ENCODE peak calls at places on chromosomes 11 and 22, in four cellular contexts. One of them, this sample, is unnamed.

GRCh38 chr11:132260636-132261035 is 890.2 kb downstream of the NTM start:
- DNase-seq in spleen: no peak
- DNase-seq in pancreas: no peak
- DNase-seq in HL-60: no peak
- DNase-seq in this sample: no peak

GRCh38 chr22:36329217-36330078 is 58.3 kb downstream of the MYH9 start:
- DNase-seq in spleen: peak; percentile 78
- DNase-seq in HL-60: peak; percentile 81
- DNase-seq in pancreas: peak; percentile 64
- DNase-seq in this sample: peak; percentile 65

GRCh38 chr11:1854132-1854948 is 1.5 kb downstream of the LSP1 start:
- DNase-seq in pancreas: no peak
- DNase-seq in spleen: peak; percentile 88
- DNase-seq in HL-60: no peak
- DNase-seq in this sample: no peak

GRCh38 chr11:77517226-77517625 is 43.3 kb upstream of the PAK1 start:
- DNase-seq in pancreas: no peak
- DNase-seq in HL-60: no peak
- DNase-seq in spleen: no peak
- DNase-seq in this sample: no peak

GRCh38 chr22:28316014-28316413 is 363.6 kb downstream of the TTC28 start:
- DNase-seq in spleen: no peak
- DNase-seq in HL-60: no peak
- DNase-seq in pancreas: no peak
- DNase-seq in this sample: no peak

GRCh38 chr11:122319842-122320555 is 204.0 kb upstream of the BLID start:
- DNase-seq in HL-60: no peak
- DNase-seq in spleen: no peak
- DNase-seq in pancreas: no peak
- DNase-seq in this sample: peak; percentile 15

GRCh38 chr11:111707039-111707690 is 59.0 kb downstream of the PPP2R1B start:
- DNase-seq in pancreas: peak; percentile 46
- DNase-seq in HL-60: no peak
- DNase-seq in spleen: no peak
- DNase-seq in this sample: peak; percentile 69

GRCh38 chr11:118819687-118820086 is 28.7 kb upstream of the DDX6 start:
- DNase-seq in pancreas: no peak
- DNase-seq in spleen: no peak
- DNase-seq in HL-60: no peak
- DNase-seq in this sample: no peak

GRCh38 chr11:132008872-132009271 is 638.5 kb downstream of the NTM start:
- DNase-seq in HL-60: no peak
- DNase-seq in pancreas: no peak
- DNase-seq in spleen: no peak
- DNase-seq in this sample: no peak

GRCh38 chr11:79159657-79160450 is 281.0 kb downstream of the TENM4 start:
- DNase-seq in pancreas: no peak
- DNase-seq in HL-60: no peak
- DNase-seq in spleen: no peak
- DNase-seq in this sample: no peak

GRCh38 chr11:68021167-68021787 is 9.2 kb upstream of the NDUFS8 start:
- DNase-seq in spleen: no peak
- DNase-seq in HL-60: no peak
- DNase-seq in pancreas: peak; percentile 55
- DNase-seq in this sample: no peak

GRCh38 chr11:117376517-117376916 is 48.9 kb downstream of the CEP164 start:
- DNase-seq in pancreas: no peak
- DNase-seq in spleen: no peak
- DNase-seq in HL-60: no peak
- DNase-seq in this sample: no peak

GRCh38 chr11:13019313-13019712 is 10.2 kb downstream of the RASSF10 start:
- DNase-seq in HL-60: no peak
- DNase-seq in spleen: no peak
- DNase-seq in pancreas: no peak
- DNase-seq in this sample: no peak

GRCh38 chr11:117333921-117334320 is 6.3 kb downstream of the CEP164 start:
- DNase-seq in pancreas: no peak
- DNase-seq in HL-60: no peak
- DNase-seq in spleen: no peak
- DNase-seq in this sample: no peak

GRCh38 chr11:79845002-79845709 is 404.3 kb upstream of the TENM4 start:
- DNase-seq in spleen: no peak
- DNase-seq in pancreas: no peak
- DNase-seq in HL-60: no peak
- DNase-seq in this sample: no peak

GRCh38 chr11:1690167-1691026 is 6.6 kb upstream of the KRTAP5-6 start:
- DNase-seq in pancreas: no peak
- DNase-seq in HL-60: no peak
- DNase-seq in spleen: no peak
- DNase-seq in this sample: no peak

GRCh38 chr22:39690901-39691620 is 120.5 kb downstream of the CACNA1I start:
- DNase-seq in HL-60: no peak
- DNase-seq in pancreas: no peak
- DNase-seq in spleen: no peak
- DNase-seq in this sample: peak; percentile 38

GRCh38 chr22:39985383-39986045 is 9.2 kb upstream of the FAM83F start:
- DNase-seq in HL-60: no peak
- DNase-seq in pancreas: no peak
- DNase-seq in spleen: no peak
- DNase-seq in this sample: no peak

GRCh38 chr11:17314232-17314547 is 37.4 kb upstream of the NCR3LG1 start:
- DNase-seq in HL-60: no peak
- DNase-seq in spleen: no peak
- DNase-seq in pancreas: no peak
- DNase-seq in this sample: peak; percentile 49

GRCh38 chr11:22711212-22711770 is 44.9 kb downstream of the GAS2 start:
- DNase-seq in HL-60: no peak
- DNase-seq in spleen: no peak
- DNase-seq in pancreas: no peak
- DNase-seq in this sample: no peak

GRCh38 chr11:93541884-93542752 is 1.1 kb downstream of the SMCO4 start:
- DNase-seq in spleen: peak; percentile 89
- DNase-seq in pancreas: peak; percentile 42
- DNase-seq in HL-60: peak; percentile 41
- DNase-seq in this sample: peak; percentile 68

GRCh38 chr22:17077255-17077654 is 7.5 kb upstream of the IL17RA start:
- DNase-seq in HL-60: no peak
- DNase-seq in spleen: no peak
- DNase-seq in pancreas: no peak
- DNase-seq in this sample: no peak

GRCh38 chr11:118699508-118700220 is 20.2 kb upstream of the TREH start:
- DNase-seq in pancreas: no peak
- DNase-seq in spleen: no peak
- DNase-seq in HL-60: no peak
- DNase-seq in this sample: no peak

GRCh38 chr11:113415343-113415742 is 27.8 kb downstream of the ANKK1 start:
- DNase-seq in HL-60: no peak
- DNase-seq in spleen: peak; percentile 58
- DNase-seq in pancreas: no peak
- DNase-seq in this sample: no peak

GRCh38 chr11:126731526-126731925 is 269.0 kb downstream of the KIRREL3 start:
- DNase-seq in HL-60: no peak
- DNase-seq in pancreas: no peak
- DNase-seq in spleen: no peak
- DNase-seq in this sample: no peak

GRCh38 chr11:128297111-128297651 is 290.2 kb downstream of the ETS1 start:
- DNase-seq in pancreas: no peak
- DNase-seq in spleen: no peak
- DNase-seq in HL-60: no peak
- DNase-seq in this sample: no peak

DNA sequence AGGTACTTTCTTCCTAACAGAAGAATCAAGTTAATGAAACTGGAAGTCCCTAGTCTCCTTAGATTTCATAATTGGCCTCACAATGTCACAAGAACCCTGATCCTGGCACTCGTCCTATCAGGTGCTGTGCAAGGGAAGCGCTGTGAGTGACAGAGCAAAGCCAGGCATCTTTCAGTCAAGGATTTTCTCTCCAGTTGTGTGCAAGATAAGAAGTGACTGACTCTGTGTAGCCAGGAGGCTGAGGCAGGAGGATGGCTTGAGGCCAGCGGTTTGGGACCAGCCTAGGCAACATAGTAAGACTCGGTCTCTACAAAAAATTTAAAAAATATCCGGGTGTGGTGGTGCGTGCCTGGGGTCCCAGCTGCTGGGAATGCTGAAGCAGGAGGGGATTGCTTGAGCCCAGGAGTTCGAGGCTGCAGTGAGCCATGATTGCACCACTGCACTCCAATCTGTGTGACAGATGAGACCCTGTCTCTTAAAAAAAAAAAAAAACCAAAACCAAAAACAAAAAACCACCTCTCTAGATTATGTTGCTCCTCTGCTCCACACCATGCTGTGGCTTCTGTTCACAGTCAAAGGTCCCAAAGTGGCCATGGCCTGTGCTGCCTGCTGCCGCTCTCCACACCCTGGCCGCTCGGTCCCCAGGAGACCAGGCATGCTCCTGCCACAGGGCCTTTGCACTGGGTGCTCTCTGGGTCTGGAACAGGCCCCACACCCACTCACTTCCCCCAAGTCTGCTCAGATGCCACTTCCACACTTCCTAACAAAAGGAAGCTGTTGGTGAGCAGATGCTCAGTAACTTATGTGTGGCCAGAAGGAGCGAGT is 54.2 kb upstream of the CLDN5 start:
- DNase-seq in HL-60: peak; percentile 47
- DNase-seq in pancreas: no peak
- DNase-seq in spleen: no peak
- DNase-seq in this sample: no peak
- H3K27me3 ChIP-seq in HL-60: no peaks in the 10 kb centered on the region
- H3K27me3 ChIP-seq in pancreas: no peaks in the 10 kb centered on the region
- H3K27me3 ChIP-seq in spleen: peaks cover 10% of the 10 kb centered on the region
- H3K27me3 ChIP-seq in this sample: no peaks in the 10 kb centered on the region

GRCh38 chr11:120326845-120327281 is 1.8 kb downstream of the TLCD5 start:
- DNase-seq in spleen: no peak
- DNase-seq in HL-60: no peak
- DNase-seq in pancreas: no peak
- DNase-seq in this sample: no peak

GRCh38 chr11:120326228-120326627 is 1.1 kb downstream of the TLCD5 start:
- DNase-seq in spleen: no peak
- DNase-seq in HL-60: no peak
- DNase-seq in pancreas: no peak
- DNase-seq in this sample: no peak

GRCh38 chr11:120329556-120329955 is 4.5 kb downstream of the TLCD5 start:
- DNase-seq in pancreas: no peak
- DNase-seq in HL-60: no peak
- DNase-seq in spleen: no peak
- DNase-seq in this sample: peak; percentile 42

GRCh38 chr11:120327311-120327710 is 2.2 kb downstream of the TLCD5 start:
- DNase-seq in spleen: no peak
- DNase-seq in HL-60: no peak
- DNase-seq in pancreas: no peak
- DNase-seq in this sample: no peak

DNA sequence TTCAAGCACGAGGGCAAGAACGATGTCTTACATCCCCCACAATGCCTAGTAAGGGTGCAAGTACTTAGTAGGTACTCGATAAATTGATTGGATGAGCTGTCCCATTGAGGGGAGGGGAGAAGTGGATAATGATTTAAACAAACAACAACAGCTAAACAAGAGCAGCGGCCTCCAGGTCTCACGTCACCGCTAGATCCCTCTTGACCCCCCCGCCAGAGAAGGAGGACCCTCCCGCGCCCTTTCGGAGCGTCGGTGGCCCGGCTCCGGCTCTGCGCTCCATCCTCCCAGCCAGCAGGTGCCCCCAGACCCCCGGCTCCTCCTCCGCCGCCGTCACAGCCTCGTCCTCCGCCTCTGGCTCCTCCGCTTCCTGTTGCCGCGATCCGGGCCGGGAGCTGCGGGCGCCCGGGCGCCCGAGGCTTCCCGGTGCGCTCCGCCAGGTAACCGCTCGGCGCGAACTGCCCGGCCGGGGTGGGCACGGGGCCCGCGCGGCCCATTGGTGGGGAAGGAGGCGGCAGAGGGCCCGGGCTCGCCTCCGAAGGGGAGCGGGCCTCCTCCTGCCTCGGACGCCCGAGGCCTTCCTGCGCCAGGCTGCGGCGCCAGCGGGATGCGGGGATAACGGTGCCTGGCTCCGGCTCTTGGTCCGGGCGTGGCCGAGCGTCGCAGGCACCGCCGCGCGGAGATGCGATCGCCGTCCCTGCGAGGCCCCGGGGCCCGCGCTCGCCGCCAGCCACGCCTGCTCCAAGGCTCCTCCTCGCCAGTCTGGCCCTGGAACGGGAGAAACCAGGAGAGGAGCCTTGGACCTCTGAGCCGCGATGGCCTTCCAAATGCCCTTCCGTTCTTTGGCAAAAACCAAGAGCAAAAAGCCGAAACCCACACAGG is at the start of gene TLCD5:
- DNase-seq in spleen: peak; percentile 84
- DNase-seq in pancreas: peak; percentile 69
- DNase-seq in HL-60: no peak
- DNase-seq in this sample: peak; percentile 89
- TF ChIP-seq CTCF in spleen: no peak
- TF ChIP-seq CTCF in pancreas: no peak
- TF ChIP-seq CTCF in HL-60: no peak
- TF ChIP-seq CTCF in this sample: peak; percentile 51

GRCh38 chr11:57199330-57199729 is 17.6 kb downstream of the LRRC55 start:
- DNase-seq in spleen: no peak
- DNase-seq in pancreas: no peak
- DNase-seq in HL-60: no peak
- DNase-seq in this sample: no peak

GRCh38 chr11:57203359-57203758 is 21.6 kb downstream of the LRRC55 start:
- DNase-seq in pancreas: peak; percentile 21
- DNase-seq in HL-60: no peak
- DNase-seq in spleen: no peak
- DNase-seq in this sample: no peak

GRCh38 chr11:57202282-57202681 is 20.5 kb downstream of the LRRC55 start:
- DNase-seq in pancreas: no peak
- DNase-seq in HL-60: no peak
- DNase-seq in spleen: no peak
- DNase-seq in this sample: no peak

GRCh38 chr11:57203882-57204281 is 22.1 kb downstream of the LRRC55 start:
- DNase-seq in pancreas: no peak
- DNase-seq in HL-60: no peak
- DNase-seq in spleen: no peak
- DNase-seq in this sample: no peak

GRCh38 chr11:57200937-57201336 is 19.2 kb downstream of the LRRC55 start:
- DNase-seq in spleen: no peak
- DNase-seq in pancreas: no peak
- DNase-seq in HL-60: no peak
- DNase-seq in this sample: no peak
- H3K27me3 ChIP-seq in spleen: peaks cover 5% of the 10 kb centered on the region
- H3K27me3 ChIP-seq in pancreas: no peaks in the 10 kb centered on the region
- H3K27me3 ChIP-seq in HL-60: peaks cover 2% of the 10 kb centered on the region
- H3K27me3 ChIP-seq in this sample: no peaks in the 10 kb centered on the region

GRCh38 chr11:75792997-75793800 is 21.8 kb upstream of the UVRAG start:
- DNase-seq in spleen: no peak
- DNase-seq in HL-60: no peak
- DNase-seq in pancreas: no peak
- DNase-seq in this sample: no peak

GRCh38 chr11:75789521-75789920 is 20.9 kb downstream of the DGAT2 start:
- DNase-seq in pancreas: no peak
- DNase-seq in spleen: peak; percentile 29
- DNase-seq in HL-60: no peak
- DNase-seq in this sample: no peak

GRCh38 chr11:75792127-75792731 is 22.8 kb upstream of the UVRAG start:
- DNase-seq in pancreas: no peak
- DNase-seq in spleen: peak; percentile 51
- DNase-seq in HL-60: no peak
- DNase-seq in this sample: no peak

GRCh38 chr11:75793966-75794365 is 21.0 kb upstream of the UVRAG start:
- DNase-seq in HL-60: no peak
- DNase-seq in spleen: no peak
- DNase-seq in pancreas: peak; percentile 34
- DNase-seq in this sample: no peak

GRCh38 chr11:75790986-75791385 is 22.4 kb downstream of the DGAT2 start:
- DNase-seq in HL-60: no peak
- DNase-seq in spleen: peak; percentile 40
- DNase-seq in pancreas: no peak
- DNase-seq in this sample: no peak
- TF ChIP-seq CTCF in HL-60: no peak
- TF ChIP-seq CTCF in spleen: no peak
- TF ChIP-seq CTCF in pancreas: no peak
- TF ChIP-seq CTCF in this sample: no peak